ENCODE peak calls at places on chromosome 18, in four cellular contexts. Z is CD4-positive, alpha-beta memory T cell; Q is tibial nerve; R is uterus. L is an unnamed sample. For H3K27me3, the result is how much of the 10 kb centered on the place peaks cover.

GRCh38 chr18:21194871-21195771 is 46.9 kb upstream of the GREB1L start:
- DNase-seq in Q (no peak), Z (peak), R (no peak), L (peak)

GRCh38 chr18:75255113-75255512 is 44.5 kb downstream of the TSHZ1 start:
- DNase-seq in Q (no peak), Z (no peak), R (no peak), L (no peak)

GRCh38 chr18:59696311-59697235 is 650 bp downstream of the CCBE1 start:
- DNase-seq in R (peak), Z (no peak), Q (no peak), L (no peak)

GRCh38 chr18:75204262-75204977 is 4.5 kb downstream of the PTGR3 start:
- DNase-seq in R (no peak), Q (no peak), Z (no peak), L (no peak)

GRCh38 chr18:36912887-36913286 is 84.0 kb downstream of the KIAA1328 start:
- DNase-seq in Q (no peak), Z (no peak), R (no peak), L (peak)

GRCh38 chr18:49691177-49691608 is 122.1 kb downstream of the ACAA2 start:
- DNase-seq in Z (no peak), Q (no peak), R (no peak), L (no peak)

GRCh38 chr18:76348267-76349066 is 146.6 kb downstream of the ZNF516 start:
- DNase-seq in Z (no peak), R (no peak), Q (no peak), L (peak)

GRCh38 chr18:11541179-11541578 is 68.2 kb upstream of the SLC35G4 start:
- DNase-seq in Q (no peak), R (no peak), Z (no peak), L (no peak)

GRCh38 chr18:54330768-54331548 is 26.7 kb downstream of the STARD6 start:
- DNase-seq in Q (no peak), Z (no peak), R (no peak), L (no peak)

GRCh38 chr18:6486313-6486712 is 71.6 kb upstream of the L3MBTL4 start:
- DNase-seq in Z (no peak), R (no peak), Q (no peak), L (no peak)

GRCh38 chr18:5150888-5151287 is 46.2 kb downstream of the AKAIN1 start:
- DNase-seq in R (no peak), Z (no peak), Q (no peak), L (no peak)

GRCh38 chr18:57436965-57437333 is 1.8 kb downstream of the ONECUT2 start:
- DNase-seq in Z (no peak), Q (no peak), R (no peak), L (no peak)

GRCh38 chr18:57439617-57439975 is 4.4 kb downstream of the ONECUT2 start:
- DNase-seq in Q (no peak), R (no peak), Z (no peak), L (no peak)

GRCh38 chr18:57438669-57439616 is 3.8 kb downstream of the ONECUT2 start:
- DNase-seq in Q (no peak), R (no peak), Z (no peak), L (no peak)

GRCh38 chr18:57437433-57437781 is 2.2 kb downstream of the ONECUT2 start:
- DNase-seq in R (no peak), Z (no peak), Q (no peak), L (no peak)

GRCh38 chr18:57437782-57438668 is 2.9 kb downstream of the ONECUT2 start:
- DNase-seq in Z (no peak), Q (no peak), R (no peak), L (no peak)
- H3K27me3 ChIP-seq in Z (under half), Q (under half), R (under half), L (under half)

DNA sequence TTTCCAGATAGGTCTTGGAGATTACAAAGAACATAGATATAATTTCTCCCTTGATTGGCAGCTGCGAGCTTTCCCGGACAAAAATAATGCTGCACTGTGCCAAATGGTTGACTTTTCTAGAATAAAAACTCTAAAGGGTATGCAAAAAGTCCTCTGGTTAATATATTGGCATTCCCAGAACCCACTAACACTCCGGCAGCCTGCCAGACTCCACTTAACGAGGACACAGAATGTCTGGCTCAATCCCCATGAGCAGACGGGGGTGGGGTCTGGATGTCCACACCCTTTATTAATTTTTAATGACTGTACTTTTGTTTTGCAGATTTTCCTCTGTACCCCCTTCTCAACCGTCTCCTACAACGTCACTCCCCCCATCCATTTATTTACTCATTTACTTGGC is 3.3 kb downstream of the LDLRAD4 start:
- DNase-seq in Q (no peak), R (peak), Z (no peak), L (no peak)
- H3K4me3 ChIP-seq in Q (no peak), R (peak), Z (no peak), L (no peak)

GRCh38 chr18:48134609-48135008 is 204.2 kb upstream of the SMAD2 start:
- DNase-seq in R (no peak), Q (no peak), Z (no peak), L (no peak)

GRCh38 chr18:48135436-48135966 is 205.0 kb upstream of the SMAD2 start:
- DNase-seq in R (no peak), Z (no peak), Q (no peak), L (no peak)

GRCh38 chr18:48136544-48137353 is 206.3 kb upstream of the SMAD2 start:
- DNase-seq in Q (no peak), Z (no peak), R (peak), L (no peak)

GRCh38 chr18:48137354-48138208 is 207.1 kb upstream of the SMAD2 start:
- DNase-seq in Z (no peak), R (no peak), Q (no peak), L (no peak)

DNA sequence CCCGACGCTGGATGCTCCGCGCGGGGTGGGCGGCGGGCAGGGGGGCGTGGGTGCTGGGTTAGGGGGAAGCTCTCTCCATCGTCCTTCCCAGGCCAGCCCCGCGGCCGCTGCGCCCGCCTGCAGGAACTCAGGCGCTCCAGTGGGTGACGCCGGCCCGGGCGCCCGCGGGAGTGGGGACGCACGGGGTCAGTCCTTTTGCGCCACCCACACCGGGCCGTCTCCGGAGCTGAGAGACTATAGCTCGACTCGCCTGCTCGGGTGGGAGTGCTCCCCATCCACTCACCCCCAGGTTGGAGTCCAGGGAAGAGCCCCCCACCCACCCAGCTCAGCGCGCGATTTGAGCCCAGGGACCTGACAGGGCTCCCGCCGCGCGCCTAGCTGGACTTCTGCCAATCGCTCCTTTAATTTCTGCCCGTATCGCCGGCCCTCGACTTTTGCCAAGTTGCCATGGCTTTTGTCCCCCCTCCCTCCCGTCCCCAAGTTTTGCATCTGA is 205.6 kb upstream of the SMAD2 start:
- DNase-seq in Z (no peak), R (peak), Q (no peak), L (no peak)
- H3K27me3 ChIP-seq in Z (under half), R (under half), Q (under half), L (under half)

GRCh38 chr18:10536270-10536669 is 10.4 kb downstream of the NAPG start:
- DNase-seq in Z (no peak), Q (no peak), R (no peak), L (no peak)

GRCh38 chr18:10533111-10533510 is 7.3 kb downstream of the NAPG start:
- DNase-seq in Q (no peak), Z (no peak), R (no peak), L (no peak)

GRCh38 chr18:10543277-10543676 is 17.4 kb downstream of the NAPG start:
- DNase-seq in R (no peak), Z (no peak), Q (no peak), L (no peak)

GRCh38 chr18:10537765-10538164 is 11.9 kb downstream of the NAPG start:
- DNase-seq in Z (no peak), Q (no peak), R (no peak), L (no peak)
- H3K4me3 ChIP-seq in Z (no peak), Q (no peak), R (no peak), L (no peak)